ENCODE peak calls at places on chromosome 1, in five cellular contexts. E is astrocyte, W is right lobe of liver, S is fibroblast of lung, P is tibial nerve. L is an unnamed sample. For H3K4me1, the result is how much of the 10 kb centered on the place peaks cover.

GRCh38 chr1:46150085-46150484 is 17.7 kb upstream of the PIK3R3 start:
- DNase-seq in E (no peak), W (no peak), S (no peak), P (no peak), L (no peak)

GRCh38 chr1:148353461-148354283 is 129.4 kb downstream of the PPIAL4G start:
- DNase-seq in E (peak), W (no peak), S (peak), P (no peak), L (no peak)

GRCh38 chr1:200895801-200896570 is 1.3 kb downstream of the INAVA start:
- DNase-seq in E (no peak), W (no peak), S (no peak), P (no peak), L (no peak)

GRCh38 chr1:198238121-198238520 is 81.3 kb downstream of the NEK7 start:
- DNase-seq in E (no peak), W (no peak), S (no peak), P (no peak), L (peak)

GRCh38 chr1:109611308-109611950 is 8.0 kb downstream of the GNAT2 start:
- DNase-seq in E (no peak), W (no peak), S (no peak), P (no peak), L (no peak)

GRCh38 chr1:222736470-222736869 is 532 bp upstream of the FAM177B start:
- DNase-seq in E (no peak), W (no peak), S (no peak), P (no peak), L (no peak)

GRCh38 chr1:213443415-213443814 is 392.4 kb downstream of the RPS6KC1 start:
- DNase-seq in E (no peak), W (no peak), S (no peak), P (no peak), L (no peak)

GRCh38 chr1:43616383-43616782 is 33.6 kb upstream of the KDM4A start:
- DNase-seq in E (no peak), W (no peak), S (no peak), P (no peak), L (peak)

GRCh38 chr1:6317101-6317760 is 56.3 kb upstream of the GPR153 start:
- DNase-seq in E (no peak), W (no peak), S (peak), P (no peak), L (no peak)

GRCh38 chr1:203036537-203036936 is 10.2 kb downstream of the PPFIA4 start:
- DNase-seq in E (no peak), W (no peak), S (no peak), P (no peak), L (peak)

GRCh38 chr1:68973459-68974244 is 476.8 kb upstream of the DEPDC1 start:
- DNase-seq in E (peak), W (no peak), S (peak), P (no peak), L (no peak)

GRCh38 chr1:244633140-244633539 is 19.8 kb upstream of the DESI2 start:
- DNase-seq in E (no peak), W (no peak), S (no peak), P (no peak), L (no peak)

GRCh38 chr1:86965012-86965826 is 50.8 kb downstream of the HS2ST1 start:
- DNase-seq in E (no peak), W (no peak), S (peak), P (no peak), L (no peak)

GRCh38 chr1:156815307-156815826 is 1.3 kb downstream of the SH2D2A start:
- DNase-seq in E (peak), W (no peak), S (peak), P (peak), L (peak)

GRCh38 chr1:246306415-246307037 is 200.6 kb downstream of the SMYD3 start:
- DNase-seq in E (no peak), W (no peak), S (peak), P (no peak), L (no peak)

GRCh38 chr1:112674986-112675727 is 698 bp downstream of the MOV10 start:
- DNase-seq in E (peak), W (peak), S (no peak), P (no peak), L (peak)

GRCh38 chr1:48678684-48679083 is 98.0 kb downstream of the BEND5 start:
- DNase-seq in E (no peak), W (no peak), S (no peak), P (no peak), L (no peak)

GRCh38 chr1:102628008-102628736 is 480.1 kb downstream of the COL11A1 start:
- DNase-seq in E (no peak), W (no peak), S (no peak), P (no peak), L (no peak)

GRCh38 chr1:27823784-27824183 is 6.8 kb upstream of the PPP1R8 start:
- DNase-seq in E (no peak), W (no peak), S (no peak), P (no peak), L (no peak)
- H3K4me3 ChIP-seq in E (no peak), W (no peak), S (no peak), P (no peak), L (no peak)

GRCh38 chr1:151945725-151946365 is 36.5 kb upstream of the THEM4 start:
- DNase-seq in E (peak), W (peak), S (peak), P (peak), L (peak)
- H3K4me1 ChIP-seq in E (under half), W (under half), S (under half), P (half or more), L (under half)

GRCh38 chr1:40840526-40841323 is 21.4 kb downstream of the CITED4 start:
- DNase-seq in E (no peak), W (no peak), S (no peak), P (no peak), L (no peak)
- TF ChIP-seq CTCF in E (no peak), W (no peak), S (no peak), P (no peak), L (no peak)

GRCh38 chr1:17494114-17494729 is 45.3 kb upstream of the ARHGEF10L start:
- DNase-seq in E (peak), W (peak), S (peak), P (peak), L (peak)
- H3K4me3 ChIP-seq in E (no peak), W (no peak), S (no peak), P (no peak), L (no peak)

GRCh38 chr1:17230106-17230505 is 18.8 kb upstream of the PADI3 start:
- DNase-seq in E (no peak), W (no peak), S (no peak), P (no peak), L (no peak)
- H3K4me1 ChIP-seq in E (under half), W (under half), S (under half), P (under half), L (under half)

GRCh38 chr1:181587870-181588438 is 104.6 kb downstream of the CACNA1E start:
- DNase-seq in E (no peak), W (no peak), S (no peak), P (no peak), L (no peak)
- TF ChIP-seq CTCF in E (no peak), W (no peak), S (no peak), P (no peak), L (no peak)

DNA sequence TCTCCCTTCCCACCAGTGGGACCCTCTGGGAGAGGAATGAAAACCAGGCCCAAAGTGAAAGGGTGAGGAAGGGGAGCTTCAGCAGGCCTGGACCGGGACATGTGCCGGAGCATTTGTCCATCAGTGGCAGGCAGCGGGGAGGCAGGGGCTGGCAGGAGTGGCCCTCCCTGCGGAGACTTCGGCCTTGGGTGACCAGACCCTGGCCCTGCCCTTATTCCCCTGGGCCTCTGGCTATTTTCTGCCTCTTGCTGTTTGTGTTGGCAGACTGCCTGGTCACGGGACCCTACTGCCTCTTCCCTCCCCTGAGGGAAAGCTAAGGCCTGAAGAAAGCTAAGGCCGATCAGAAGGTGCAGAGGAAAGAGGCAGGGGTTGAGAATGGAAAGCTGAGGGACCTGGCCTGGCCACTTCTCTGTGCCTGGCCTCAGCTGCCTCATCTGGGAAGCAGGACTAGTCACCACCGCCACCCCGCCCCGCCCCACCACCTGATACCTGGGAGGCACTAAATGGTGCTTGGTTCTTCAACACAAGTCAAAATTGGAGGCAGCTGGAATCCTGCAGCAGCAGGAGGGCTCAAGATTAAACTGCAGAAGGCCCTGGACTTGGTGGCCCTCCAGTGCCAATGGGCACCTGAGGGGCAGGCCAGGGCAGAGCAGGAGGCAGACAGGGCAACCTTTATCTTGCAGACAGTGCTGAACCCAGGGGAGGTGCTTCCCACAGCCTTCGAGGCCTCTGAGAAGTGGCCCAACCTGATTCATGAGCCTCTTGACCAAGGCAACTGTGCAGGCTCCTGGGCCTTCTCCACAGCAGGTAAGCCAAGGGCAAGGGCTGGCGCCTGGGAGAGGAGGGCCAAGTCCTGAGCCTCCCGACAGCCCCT is 7.9 kb downstream of the TINAGL1 start:
- DNase-seq in E (no peak), W (peak), S (no peak), P (no peak), L (peak)
- H3K4me3 ChIP-seq in E (no peak), W (no peak), S (no peak), P (no peak), L (peak)

L was measured in kidney.